ENCODE peak calls at places on chromosomes 13 and 19, in nine cellular contexts. S, A, H, B, X, C, N, R and I are unnamed samples.

GRCh38 chr19:18798384-18799352 is 7.6 kb upstream of the COMP start:
- DNase-seq in R (no peak), N (no peak), H (no peak), S (no peak), B (no peak), A (no peak), C (no peak), X (peak), I (no peak)

GRCh38 chr13:26919311-26919710 is 158.7 kb upstream of the GPR12 start:
- DNase-seq in R (no peak), N (no peak), H (no peak), C (peak), X (no peak), A (no peak), B (peak), S (no peak), I (no peak)

GRCh38 chr19:43432866-43433673 is 18.4 kb downstream of the TEX101 start:
- DNase-seq in R (peak), X (peak), C (peak), H (peak), N (peak), A (peak), S (no peak), B (peak), I (peak)

GRCh38 chr19:14383556-14383897 is 2.3 kb downstream of the ADGRE5 start:
- DNase-seq in B (peak), S (no peak), C (peak), R (no peak), X (no peak), N (peak), H (peak), A (peak), I (no peak)

GRCh38 chr13:74131206-74131605 is 3.0 kb downstream of the KLF12 start:
- DNase-seq in X (no peak), A (no peak), S (no peak), R (peak), C (no peak), N (peak), B (no peak), H (no peak), I (no peak)

GRCh38 chr19:531009-531752 is 379 bp upstream of the CDC34 start:
- DNase-seq in N (peak), R (peak), C (peak), A (peak), X (peak), B (peak), S (no peak), H (peak), I (peak)

GRCh38 chr13:40187836-40188591 is 478.4 kb downstream of the FOXO1 start:
- DNase-seq in C (no peak), R (no peak), S (no peak), X (peak), B (peak), H (no peak), A (no peak), N (no peak), I (no peak)

GRCh38 chr13:111034811-111035210 is 80.3 kb upstream of the ARHGEF7 start:
- DNase-seq in S (no peak), C (peak), H (peak), A (no peak), X (no peak), N (peak), B (no peak), R (no peak), I (peak)

GRCh38 chr19:50510700-50511068 is 307 bp downstream of the JOSD2 start:
- DNase-seq in X (peak), B (no peak), R (no peak), A (no peak), S (no peak), H (no peak), C (no peak), N (no peak), I (peak)

GRCh38 chr13:31947105-31947504 is 84.5 kb upstream of the FRY start:
- DNase-seq in H (no peak), S (no peak), C (peak), B (no peak), R (no peak), N (peak), X (no peak), A (no peak), I (no peak)

GRCh38 chr13:97005631-97006262 is 11.5 kb upstream of the OXGR1 start:
- DNase-seq in X (no peak), H (peak), S (no peak), B (peak), R (no peak), A (no peak), N (peak), C (peak), I (peak)

GRCh38 chr19:35027851-35028599 is 2.2 kb upstream of the SCN1B start:
- DNase-seq in B (peak), S (no peak), X (peak), C (peak), H (peak), R (no peak), A (no peak), N (peak), I (no peak)

GRCh38 chr19:19053508-19054314 is 10.1 kb upstream of the SLC25A42 start:
- DNase-seq in A (peak), B (peak), R (peak), S (no peak), N (peak), X (peak), H (peak), C (peak), I (no peak)

GRCh38 chr19:28990522-28990921 is 222.4 kb downstream of the UQCRFS1 start:
- DNase-seq in X (no peak), N (no peak), S (no peak), A (no peak), R (peak), H (no peak), C (no peak), B (no peak), I (no peak)

GRCh38 chr13:111844682-111845081 is 222.3 kb upstream of the SOX1 start:
- DNase-seq in C (no peak), R (no peak), X (no peak), S (no peak), H (no peak), N (no peak), A (no peak), B (no peak), I (no peak)

GRCh38 chr19:21765151-21765550 is 2.2 kb downstream of the ZNF100 start:
- DNase-seq in S (no peak), B (no peak), N (no peak), R (no peak), A (no peak), C (no peak), X (no peak), H (no peak), I (peak)

GRCh38 chr13:114128624-114129522 is 3.5 kb downstream of the RASA3 start:
- DNase-seq in S (no peak), N (peak), C (peak), B (peak), A (peak), X (no peak), R (peak), H (peak), I (peak)

GRCh38 chr19:46975918-46976782 is 43.5 kb upstream of the NPAS1 start:
- DNase-seq in B (peak), C (peak), R (peak), N (peak), X (peak), S (no peak), H (peak), A (peak), I (peak)

GRCh38 chr19:24159707-24160106 is 72.7 kb downstream of the ZNF254 start:
- DNase-seq in H (peak), S (no peak), R (no peak), A (no peak), C (no peak), X (peak), B (no peak), N (peak), I (peak)

GRCh38 chr19:15398501-15399233 is 19.1 kb upstream of the AKAP8 start:
- DNase-seq in B (no peak), R (no peak), N (no peak), C (no peak), S (no peak), A (no peak), X (no peak), H (no peak), I (no peak)

GRCh38 chr19:6464070-6464873 is at the start of gene CRB3:
- DNase-seq in R (peak), H (no peak), S (no peak), N (no peak), B (no peak), C (no peak), X (peak), A (no peak), I (peak)

GRCh38 chr19:43620061-43621001 is 902 bp upstream of the ZNF428 start:
- DNase-seq in B (no peak), H (no peak), A (peak), C (no peak), S (no peak), R (no peak), N (no peak), X (no peak), I (no peak)

GRCh38 chr19:10662384-10663251 is 8.5 kb downstream of the ILF3 start:
- DNase-seq in H (peak), S (no peak), A (no peak), B (no peak), C (peak), N (no peak), X (no peak), R (no peak), I (no peak)

GRCh38 chr13:94947392-94947791 is 235.0 kb upstream of the SOX21 start:
- DNase-seq in S (no peak), C (no peak), N (no peak), X (no peak), A (no peak), H (no peak), R (no peak), B (no peak), I (no peak)

GRCh38 chr13:50400930-50401553 is 385.8 kb downstream of the KCNRG start:
- DNase-seq in H (peak), R (no peak), S (peak), C (peak), N (peak), A (no peak), X (no peak), B (peak), I (peak)

GRCh38 chr19:5128251-5128931 is 159.5 kb downstream of the KDM4B start:
- DNase-seq in N (peak), X (peak), H (peak), S (no peak), B (peak), C (peak), A (peak), R (peak), I (no peak)

GRCh38 chr13:46667687-46668281 is 114.8 kb downstream of the LRCH1 start:
- DNase-seq in H (no peak), A (no peak), B (peak), S (no peak), R (no peak), C (no peak), N (no peak), X (no peak), I (no peak)

GRCh38 chr19:17097593-17098126 is 22.1 kb downstream of the MYO9B start:
- DNase-seq in C (peak), X (no peak), S (no peak), R (peak), H (peak), B (no peak), A (no peak), N (peak), I (peak)

GRCh38 chr19:3516675-3517207 is 10.6 kb downstream of the FZR1 start:
- DNase-seq in N (no peak), S (no peak), H (no peak), A (no peak), C (no peak), X (no peak), R (no peak), B (no peak), I (no peak)

GRCh38 chr13:46893221-46893620 is 3.6 kb downstream of the HTR2A start:
- DNase-seq in C (no peak), N (no peak), H (no peak), A (no peak), B (no peak), S (no peak), X (peak), R (no peak), I (no peak)

GRCh38 chr13:94427313-94427712 is 52.2 kb downstream of the DCT start:
- DNase-seq in S (no peak), R (no peak), C (no peak), X (no peak), A (no peak), H (no peak), N (no peak), B (no peak), I (no peak)

GRCh38 chr13:68304287-68304893 is 1074.3 kb upstream of the PCDH9 start:
- DNase-seq in R (no peak), A (no peak), C (no peak), H (no peak), B (peak), N (no peak), X (peak), S (no peak), I (peak)

GRCh38 chr13:60448907-60449510 is 52.0 kb downstream of the TDRD3 start:
- DNase-seq in A (no peak), C (peak), N (peak), X (peak), R (peak), B (peak), H (peak), S (peak), I (peak)

GRCh38 chr13:99484405-99484981 is 16.8 kb upstream of the TM9SF2 start:
- DNase-seq in S (no peak), B (no peak), A (no peak), N (peak), X (no peak), C (peak), H (peak), R (no peak), I (peak)

GRCh38 chr13:43307221-43307920 is 284.0 kb downstream of the DNAJC15 start:
- DNase-seq in H (no peak), R (no peak), N (peak), C (no peak), X (no peak), B (no peak), S (no peak), A (no peak), I (no peak)

GRCh38 chr19:11425719-11426457 is 6.8 kb upstream of the RGL3 start:
- DNase-seq in A (no peak), H (no peak), C (no peak), S (no peak), N (no peak), X (peak), R (peak), B (no peak), I (no peak)

GRCh38 chr13:99629641-99630040 is 128.4 kb downstream of the TM9SF2 start:
- DNase-seq in N (no peak), S (no peak), B (no peak), C (no peak), R (no peak), X (no peak), H (no peak), A (no peak), I (no peak)

GRCh38 chr19:4969772-4970531 is 1.0 kb downstream of the KDM4B start:
- DNase-seq in N (peak), A (no peak), S (no peak), H (no peak), C (peak), X (peak), R (peak), B (peak), I (peak)

GRCh38 chr13:113602291-113602970 is 17.9 kb downstream of the TFDP1 start:
- DNase-seq in X (no peak), A (no peak), C (no peak), S (no peak), N (no peak), R (no peak), B (no peak), H (no peak), I (no peak)

GRCh38 chr19:1874554-1875185 is 10.6 kb downstream of the ABHD17A start:
- DNase-seq in C (no peak), N (no peak), H (no peak), B (no peak), X (no peak), A (no peak), S (no peak), R (no peak), I (no peak)
- H3K4me3 ChIP-seq in C (peak), N (peak), H (peak), B (peak), X (peak), A (peak), S (peak), R (peak), I (peak)

DNA sequence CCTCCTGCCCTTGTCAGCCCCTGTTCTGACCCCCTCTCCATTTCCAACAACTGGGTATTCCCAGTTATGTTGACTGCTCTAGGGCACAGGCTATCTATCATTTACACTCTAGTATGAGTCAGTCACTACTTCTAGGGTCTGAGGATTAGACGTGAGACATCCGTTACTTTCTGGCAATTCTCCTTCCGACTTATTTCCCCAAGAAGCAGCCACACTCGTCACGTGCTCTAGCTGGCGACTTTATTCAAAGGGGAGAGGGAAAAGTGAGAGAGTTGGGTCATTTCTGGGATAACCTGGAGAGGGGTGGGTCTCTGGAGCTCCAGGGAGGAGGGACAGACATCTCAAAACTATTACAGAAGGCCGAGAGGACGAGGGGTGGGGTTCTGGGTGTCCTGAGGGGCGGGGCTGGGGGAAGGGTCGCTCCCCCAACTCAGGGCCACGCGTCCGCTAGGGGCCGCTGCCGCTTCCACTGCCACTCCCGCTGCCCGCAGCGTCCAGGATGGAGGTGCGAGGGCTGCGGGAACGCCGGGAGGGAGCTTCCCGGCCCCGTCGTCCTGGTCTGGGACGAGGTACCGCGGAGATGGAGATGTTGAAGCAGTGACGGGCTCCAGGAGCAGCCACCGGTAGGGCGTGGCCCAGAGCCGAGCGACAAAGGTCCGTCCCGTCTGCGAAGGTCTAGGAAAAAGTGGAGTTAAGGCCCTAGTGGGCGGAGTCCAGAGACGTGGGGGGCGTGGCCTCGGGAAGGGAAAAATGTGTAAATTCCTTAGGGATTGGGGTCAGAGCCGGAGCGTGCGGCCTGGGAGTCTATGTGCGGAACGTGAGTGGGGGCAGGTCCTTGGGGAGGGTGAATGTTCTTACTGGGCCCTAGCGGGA is 8.9 kb downstream of the RTBDN start:
- DNase-seq in X (peak), A (no peak), H (no peak), R (no peak), C (peak), N (peak), B (no peak), S (no peak), I (no peak)
- TF ChIP-seq CTCF in X (peak), A (peak), H (peak), R (no peak), C (peak), N (peak), B (peak), S (peak), I (peak)

GRCh38 chr13:24746618-24747247 is 17.2 kb upstream of the RNF17 start:
- DNase-seq in N (peak), A (no peak), R (no peak), C (no peak), S (no peak), B (peak), X (peak), H (no peak), I (no peak)
- H3K4me3 ChIP-seq in N (no peak), A (no peak), R (peak), C (peak), S (no peak), B (no peak), X (peak), H (no peak), I (peak)

DNA sequence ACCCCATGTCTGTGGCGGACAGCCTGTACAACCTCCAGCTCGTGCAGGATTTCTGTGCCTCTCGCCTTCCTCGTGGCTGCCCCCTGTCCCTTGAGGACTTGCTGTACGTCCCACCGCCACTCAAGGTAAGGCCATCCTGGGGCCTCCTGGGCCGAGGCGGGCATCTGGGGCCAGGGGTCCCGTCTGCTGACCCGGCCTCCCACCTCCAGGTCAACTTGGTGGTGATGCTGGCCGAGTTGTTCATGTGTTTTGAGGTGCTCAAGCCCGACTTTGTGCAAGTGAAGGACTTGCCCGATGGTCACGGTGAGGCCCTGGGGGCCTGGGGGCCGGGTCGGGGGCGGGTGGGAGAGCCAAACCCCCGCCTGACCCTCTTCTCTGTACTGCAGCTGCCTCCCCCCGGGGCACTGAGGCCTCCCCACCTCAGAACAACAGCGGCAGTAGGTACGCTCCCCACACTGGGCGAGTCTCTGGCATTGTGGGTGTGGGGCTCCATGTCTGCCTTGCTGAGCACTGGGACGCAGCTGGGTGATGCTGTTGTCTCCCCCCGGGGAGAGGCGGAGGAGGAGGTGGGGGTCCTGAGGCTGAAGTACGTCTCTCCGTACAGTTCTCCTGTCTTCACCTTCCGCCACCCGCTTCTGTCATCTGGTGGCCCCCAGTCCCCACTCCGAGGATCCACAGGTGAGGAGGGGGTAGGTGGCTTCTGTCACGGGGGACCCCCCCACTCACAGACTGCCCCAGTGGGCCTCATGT is 15.0 kb downstream of the CAMSAP3 start:
- DNase-seq in B (no peak), S (no peak), C (no peak), N (no peak), R (no peak), A (no peak), X (no peak), H (no peak), I (no peak)
- TF ChIP-seq CTCF in B (no peak), S (no peak), C (no peak), N (no peak), R (no peak), A (no peak), X (no peak), H (no peak), I (no peak)

GRCh38 chr19:56066152-56067023 is 54.7 kb downstream of the ZNF787 start:
- DNase-seq in C (peak), X (peak), H (peak), A (peak), B (peak), S (no peak), N (peak), R (peak), I (peak)
- H3K4me3 ChIP-seq in C (no peak), X (peak), H (peak), A (no peak), B (no peak), S (no peak), N (no peak), R (peak), I (no peak)

DNA sequence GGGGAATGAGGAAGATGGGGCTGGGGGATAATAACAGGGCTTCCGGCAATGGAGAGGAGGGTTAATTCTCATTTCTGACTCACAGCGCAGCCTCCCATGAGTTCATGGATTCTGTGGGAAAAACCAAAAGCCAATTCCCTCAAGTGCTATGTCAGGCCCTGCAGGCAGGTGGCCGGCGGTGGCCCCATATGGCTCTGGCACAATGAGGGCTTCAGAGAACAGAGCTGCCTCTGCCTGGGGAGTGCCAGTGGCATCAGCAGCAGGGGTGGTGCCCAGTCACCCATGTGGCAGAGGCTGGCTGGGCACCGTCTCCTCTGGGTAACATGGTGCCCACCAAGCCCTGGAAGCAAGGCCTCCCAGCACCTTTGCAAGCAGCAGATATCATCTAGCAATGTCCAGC is 69.1 kb downstream of the ALOX5AP start:
- DNase-seq in C (no peak), R (no peak), B (no peak), X (peak), S (no peak), N (no peak), A (no peak), H (no peak), I (no peak)
- TF ChIP-seq CTCF in C (no peak), R (no peak), B (peak), X (peak), S (peak), N (peak), A (no peak), H (peak), I (peak)

GRCh38 chr19:48501961-48502719 is 9.5 kb downstream of the LMTK3 start:
- DNase-seq in B (no peak), A (no peak), R (peak), H (no peak), S (no peak), X (peak), C (no peak), N (no peak), I (peak)
- H3K4me3 ChIP-seq in B (no peak), A (no peak), R (peak), H (no peak), S (no peak), X (peak), C (no peak), N (no peak), I (peak)